ENCODE peak calls at places on chromosomes 2 and 18, in seven cellular contexts. One of them, this sample, is unnamed.

GRCh38 chr18:22930089-22930713 is 2.9 kb upstream of the RBBP8 start:
- DNase-seq in NCI-H1105: peak
- DNase-seq in naive thymus-derived CD4-positive, alpha-beta T cell: peak
- DNase-seq in NCI-H1930: peak
- DNase-seq in WTC11: peak
- DNase-seq in NCI-H2081: peak
- DNase-seq in AG09319: no peak
- DNase-seq in this sample: no peak

GRCh38 chr2:197184959-197185586 is 125.5 kb downstream of the ANKRD44 start:
- DNase-seq in WTC11: no peak
- DNase-seq in NCI-H1930: no peak
- DNase-seq in NCI-H2081: no peak
- DNase-seq in naive thymus-derived CD4-positive, alpha-beta T cell: no peak
- DNase-seq in AG09319: no peak
- DNase-seq in NCI-H1105: no peak
- DNase-seq in this sample: no peak

GRCh38 chr2:43848174-43848573 is 9.4 kb downstream of the ABCG8 start:
- DNase-seq in WTC11: no peak
- DNase-seq in NCI-H2081: no peak
- DNase-seq in NCI-H1105: no peak
- DNase-seq in AG09319: no peak
- DNase-seq in naive thymus-derived CD4-positive, alpha-beta T cell: no peak
- DNase-seq in NCI-H1930: no peak
- DNase-seq in this sample: no peak

GRCh38 chr18:275486-275885 is 7.6 kb upstream of the THOC1 start:
- DNase-seq in NCI-H1105: no peak
- DNase-seq in WTC11: no peak
- DNase-seq in NCI-H1930: no peak
- DNase-seq in naive thymus-derived CD4-positive, alpha-beta T cell: no peak
- DNase-seq in NCI-H2081: no peak
- DNase-seq in AG09319: no peak
- DNase-seq in this sample: no peak

GRCh38 chr2:230922951-230923717 is 1.9 kb downstream of the GPR55 start:
- DNase-seq in WTC11: no peak
- DNase-seq in NCI-H1930: no peak
- DNase-seq in NCI-H1105: no peak
- DNase-seq in naive thymus-derived CD4-positive, alpha-beta T cell: no peak
- DNase-seq in AG09319: no peak
- DNase-seq in NCI-H2081: no peak
- DNase-seq in this sample: no peak

GRCh38 chr2:164388511-164388910 is 232.8 kb downstream of the GRB14 start:
- DNase-seq in NCI-H2081: no peak
- DNase-seq in NCI-H1930: no peak
- DNase-seq in NCI-H1105: no peak
- DNase-seq in WTC11: no peak
- DNase-seq in naive thymus-derived CD4-positive, alpha-beta T cell: no peak
- DNase-seq in AG09319: peak
- DNase-seq in this sample: peak

GRCh38 chr2:28390857-28391563 is 1.6 kb upstream of the FOSL2 start:
- DNase-seq in NCI-H2081: peak
- DNase-seq in naive thymus-derived CD4-positive, alpha-beta T cell: no peak
- DNase-seq in AG09319: peak
- DNase-seq in NCI-H1930: no peak
- DNase-seq in WTC11: peak
- DNase-seq in NCI-H1105: peak
- DNase-seq in this sample: peak

GRCh38 chr18:76380791-76381405 is 114.1 kb downstream of the ZNF516 start:
- DNase-seq in NCI-H1105: no peak
- DNase-seq in NCI-H2081: no peak
- DNase-seq in naive thymus-derived CD4-positive, alpha-beta T cell: no peak
- DNase-seq in NCI-H1930: no peak
- DNase-seq in AG09319: no peak
- DNase-seq in WTC11: peak
- DNase-seq in this sample: no peak

GRCh38 chr2:205482399-205483065 is 199.8 kb upstream of the NRP2 start:
- DNase-seq in naive thymus-derived CD4-positive, alpha-beta T cell: no peak
- DNase-seq in NCI-H1105: no peak
- DNase-seq in WTC11: peak
- DNase-seq in NCI-H1930: no peak
- DNase-seq in NCI-H2081: no peak
- DNase-seq in AG09319: no peak
- DNase-seq in this sample: no peak